ENCODE peak calls at places on chromosome 5, in seven cellular contexts. One of them, this sample, is unnamed. For H3K4me1, the result is how much of the 10 kb centered on the place peaks cover.

GRCh38 chr5:135309391-135310327 is 89.4 kb downstream of the MACROH2A1 start:
- DNase-seq in CD4-positive, alpha-beta memory T cell: no peak
- DNase-seq in small intestine: no peak
- DNase-seq in A673: no peak
- DNase-seq in HCT116: no peak
- DNase-seq in MM.1S: no peak
- DNase-seq in right cardiac atrium: no peak
- DNase-seq in this sample: no peak

GRCh38 chr5:73791389-73791788 is 165.4 kb downstream of the ARHGEF28 start:
- DNase-seq in small intestine: no peak
- DNase-seq in MM.1S: no peak
- DNase-seq in CD4-positive, alpha-beta memory T cell: no peak
- DNase-seq in HCT116: no peak
- DNase-seq in right cardiac atrium: no peak
- DNase-seq in A673: no peak
- DNase-seq in this sample: no peak

GRCh38 chr5:108278285-108279240 is 103.3 kb downstream of the FBXL17 start:
- DNase-seq in A673: no peak
- DNase-seq in CD4-positive, alpha-beta memory T cell: no peak
- DNase-seq in HCT116: no peak
- DNase-seq in small intestine: no peak
- DNase-seq in right cardiac atrium: no peak
- DNase-seq in MM.1S: no peak
- DNase-seq in this sample: peak

GRCh38 chr5:83471405-83472212 is at the start of gene VCAN:
- DNase-seq in small intestine: no peak
- DNase-seq in A673: peak
- DNase-seq in right cardiac atrium: peak
- DNase-seq in MM.1S: no peak
- DNase-seq in HCT116: peak
- DNase-seq in CD4-positive, alpha-beta memory T cell: no peak
- DNase-seq in this sample: no peak

GRCh38 chr5:96870094-96871021 is 5.9 kb upstream of the ERAP2 start:
- DNase-seq in A673: no peak
- DNase-seq in HCT116: no peak
- DNase-seq in MM.1S: peak
- DNase-seq in CD4-positive, alpha-beta memory T cell: no peak
- DNase-seq in right cardiac atrium: no peak
- DNase-seq in small intestine: no peak
- DNase-seq in this sample: no peak

GRCh38 chr5:41433552-41434181 is 76.7 kb downstream of the PLCXD3 start:
- DNase-seq in A673: peak
- DNase-seq in HCT116: no peak
- DNase-seq in CD4-positive, alpha-beta memory T cell: no peak
- DNase-seq in MM.1S: no peak
- DNase-seq in small intestine: no peak
- DNase-seq in right cardiac atrium: no peak
- DNase-seq in this sample: no peak

GRCh38 chr5:146426853-146427618 is 20.1 kb upstream of the TCERG1 start:
- DNase-seq in small intestine: peak
- DNase-seq in HCT116: peak
- DNase-seq in right cardiac atrium: no peak
- DNase-seq in CD4-positive, alpha-beta memory T cell: peak
- DNase-seq in A673: peak
- DNase-seq in MM.1S: peak
- DNase-seq in this sample: no peak

GRCh38 chr5:168960492-168960891 is 340.4 kb downstream of the SLIT3 start:
- DNase-seq in small intestine: no peak
- DNase-seq in MM.1S: no peak
- DNase-seq in HCT116: no peak
- DNase-seq in right cardiac atrium: no peak
- DNase-seq in CD4-positive, alpha-beta memory T cell: no peak
- DNase-seq in A673: no peak
- DNase-seq in this sample: no peak

GRCh38 chr5:59845733-59846132 is 47.8 kb downstream of the PDE4D start:
- DNase-seq in HCT116: no peak
- DNase-seq in small intestine: no peak
- DNase-seq in CD4-positive, alpha-beta memory T cell: no peak
- DNase-seq in right cardiac atrium: no peak
- DNase-seq in A673: no peak
- DNase-seq in MM.1S: no peak
- DNase-seq in this sample: no peak

GRCh38 chr5:62342476-62342837 is 36.5 kb downstream of the KIF2A start:
- DNase-seq in small intestine: no peak
- DNase-seq in CD4-positive, alpha-beta memory T cell: no peak
- DNase-seq in MM.1S: no peak
- DNase-seq in HCT116: no peak
- DNase-seq in A673: no peak
- DNase-seq in right cardiac atrium: no peak
- DNase-seq in this sample: no peak

GRCh38 chr5:149212203-149212951 is 59.3 kb upstream of the AFAP1L1 start:
- DNase-seq in MM.1S: no peak
- DNase-seq in right cardiac atrium: no peak
- DNase-seq in CD4-positive, alpha-beta memory T cell: no peak
- DNase-seq in A673: no peak
- DNase-seq in HCT116: no peak
- DNase-seq in small intestine: peak
- DNase-seq in this sample: peak

GRCh38 chr5:142235870-142236672 is 88.8 kb downstream of the SPRY4 start:
- DNase-seq in HCT116: no peak
- DNase-seq in small intestine: no peak
- DNase-seq in right cardiac atrium: no peak
- DNase-seq in MM.1S: no peak
- DNase-seq in A673: no peak
- DNase-seq in CD4-positive, alpha-beta memory T cell: no peak
- DNase-seq in this sample: no peak

GRCh38 chr5:59259238-59259637 is 634.3 kb downstream of the PDE4D start:
- DNase-seq in CD4-positive, alpha-beta memory T cell: no peak
- DNase-seq in right cardiac atrium: no peak
- DNase-seq in small intestine: no peak
- DNase-seq in A673: no peak
- DNase-seq in MM.1S: no peak
- DNase-seq in HCT116: no peak
- DNase-seq in this sample: no peak

GRCh38 chr5:15687401-15687800 is 187.4 kb downstream of the FBXL7 start:
- DNase-seq in A673: no peak
- DNase-seq in HCT116: no peak
- DNase-seq in right cardiac atrium: no peak
- DNase-seq in MM.1S: no peak
- DNase-seq in CD4-positive, alpha-beta memory T cell: no peak
- DNase-seq in small intestine: no peak
- DNase-seq in this sample: no peak

GRCh38 chr5:146233441-146233840 is 30.0 kb downstream of the RBM27 start:
- DNase-seq in A673: no peak
- DNase-seq in MM.1S: no peak
- DNase-seq in CD4-positive, alpha-beta memory T cell: no peak
- DNase-seq in right cardiac atrium: no peak
- DNase-seq in HCT116: no peak
- DNase-seq in small intestine: no peak
- DNase-seq in this sample: no peak

GRCh38 chr5:126280820-126281219 is 142.4 kb upstream of the GRAMD2B start:
- DNase-seq in MM.1S: no peak
- DNase-seq in right cardiac atrium: no peak
- DNase-seq in A673: no peak
- DNase-seq in CD4-positive, alpha-beta memory T cell: no peak
- DNase-seq in HCT116: no peak
- DNase-seq in small intestine: no peak
- DNase-seq in this sample: no peak

GRCh38 chr5:988316-988715 is 20.3 kb upstream of the NKD2 start:
- DNase-seq in MM.1S: no peak
- DNase-seq in right cardiac atrium: no peak
- DNase-seq in small intestine: no peak
- DNase-seq in A673: no peak
- DNase-seq in CD4-positive, alpha-beta memory T cell: no peak
- DNase-seq in HCT116: no peak
- DNase-seq in this sample: no peak
- H3K4me3 ChIP-seq in MM.1S: no peak
- H3K4me3 ChIP-seq in right cardiac atrium: no peak
- H3K4me3 ChIP-seq in small intestine: no peak
- H3K4me3 ChIP-seq in A673: no peak
- H3K4me3 ChIP-seq in CD4-positive, alpha-beta memory T cell: no peak
- H3K4me3 ChIP-seq in HCT116: no peak
- H3K4me3 ChIP-seq in this sample: no peak

GRCh38 chr5:173050791-173051190 is 5.4 kb upstream of the CREBRF start:
- DNase-seq in MM.1S: no peak
- DNase-seq in small intestine: no peak
- DNase-seq in CD4-positive, alpha-beta memory T cell: no peak
- DNase-seq in right cardiac atrium: no peak
- DNase-seq in HCT116: no peak
- DNase-seq in A673: no peak
- DNase-seq in this sample: no peak

GRCh38 chr5:173045481-173045880 is 10.7 kb upstream of the CREBRF start:
- DNase-seq in CD4-positive, alpha-beta memory T cell: no peak
- DNase-seq in small intestine: peak
- DNase-seq in MM.1S: no peak
- DNase-seq in right cardiac atrium: no peak
- DNase-seq in HCT116: no peak
- DNase-seq in A673: no peak
- DNase-seq in this sample: no peak

GRCh38 chr5:173042708-173043107 is 13.4 kb upstream of the CREBRF start:
- DNase-seq in small intestine: no peak
- DNase-seq in A673: no peak
- DNase-seq in CD4-positive, alpha-beta memory T cell: no peak
- DNase-seq in HCT116: no peak
- DNase-seq in right cardiac atrium: no peak
- DNase-seq in MM.1S: no peak
- DNase-seq in this sample: no peak

GRCh38 chr5:173051746-173052145 is 4.4 kb upstream of the CREBRF start:
- DNase-seq in MM.1S: no peak
- DNase-seq in A673: no peak
- DNase-seq in right cardiac atrium: no peak
- DNase-seq in CD4-positive, alpha-beta memory T cell: no peak
- DNase-seq in small intestine: no peak
- DNase-seq in HCT116: no peak
- DNase-seq in this sample: no peak

DNA sequence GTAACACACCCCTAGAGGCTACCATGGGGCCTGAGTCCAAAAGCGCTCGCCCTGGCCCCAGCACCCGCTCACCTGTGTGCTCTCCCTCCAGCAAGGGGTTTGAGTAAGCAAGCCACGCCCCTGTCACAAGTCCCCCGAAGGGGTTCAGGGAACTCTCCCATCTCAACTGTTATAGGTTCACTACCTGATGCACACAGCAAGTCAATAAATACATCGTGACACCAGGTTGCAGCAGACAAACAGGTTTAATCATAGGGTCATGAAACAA is 8.4 kb upstream of the CREBRF start:
- DNase-seq in right cardiac atrium: no peak
- DNase-seq in CD4-positive, alpha-beta memory T cell: no peak
- DNase-seq in HCT116: no peak
- DNase-seq in A673: no peak
- DNase-seq in small intestine: no peak
- DNase-seq in MM.1S: no peak
- DNase-seq in this sample: no peak
- H3K4me1 ChIP-seq in right cardiac atrium: under half
- H3K4me1 ChIP-seq in CD4-positive, alpha-beta memory T cell: under half
- H3K4me1 ChIP-seq in HCT116: under half
- H3K4me1 ChIP-seq in A673: under half
- H3K4me1 ChIP-seq in small intestine: under half
- H3K4me1 ChIP-seq in MM.1S: under half
- H3K4me1 ChIP-seq in this sample: under half

DNA sequence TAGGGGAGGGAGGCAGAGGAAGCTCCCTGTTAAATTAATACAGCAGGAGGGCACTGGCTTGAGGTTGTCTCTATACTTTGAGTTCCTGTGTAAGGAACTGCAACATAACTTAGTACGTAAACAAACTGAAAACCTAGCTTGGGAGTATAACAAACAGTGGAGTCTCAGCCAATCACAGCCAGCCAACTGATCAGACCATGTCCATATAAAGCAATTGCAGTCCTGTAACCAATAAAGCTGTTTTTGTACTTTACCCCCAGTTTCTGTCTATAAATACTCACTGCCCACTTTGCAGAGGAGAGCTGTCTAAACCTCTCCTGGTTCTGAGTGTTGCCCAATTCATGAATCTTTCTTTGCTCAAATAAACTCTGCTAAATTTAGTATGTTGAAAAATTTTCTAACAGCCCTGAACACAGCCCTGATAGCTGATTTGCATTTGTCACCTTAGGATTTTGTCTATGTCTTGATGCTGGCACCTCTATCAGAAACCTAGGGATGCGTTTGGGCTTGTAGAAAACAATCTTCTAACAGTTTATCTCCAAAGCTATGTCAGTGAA is 39.9 kb downstream of the GDNF start:
- DNase-seq in A673: no peak
- DNase-seq in CD4-positive, alpha-beta memory T cell: no peak
- DNase-seq in right cardiac atrium: no peak
- DNase-seq in HCT116: no peak
- DNase-seq in MM.1S: peak
- DNase-seq in small intestine: no peak
- DNase-seq in this sample: no peak
- H3K4me3 ChIP-seq in A673: no peak
- H3K4me3 ChIP-seq in CD4-positive, alpha-beta memory T cell: no peak
- H3K4me3 ChIP-seq in right cardiac atrium: no peak
- H3K4me3 ChIP-seq in HCT116: no peak
- H3K4me3 ChIP-seq in MM.1S: peak
- H3K4me3 ChIP-seq in small intestine: no peak
- H3K4me3 ChIP-seq in this sample: no peak

GRCh38 chr5:93421987-93422391 is 159.0 kb downstream of the NR2F1-AS1 start:
- DNase-seq in MM.1S: no peak
- DNase-seq in A673: no peak
- DNase-seq in CD4-positive, alpha-beta memory T cell: no peak
- DNase-seq in HCT116: no peak
- DNase-seq in right cardiac atrium: no peak
- DNase-seq in small intestine: no peak
- DNase-seq in this sample: no peak
- H3K4me1 ChIP-seq in MM.1S: under half
- H3K4me1 ChIP-seq in A673: under half
- H3K4me1 ChIP-seq in CD4-positive, alpha-beta memory T cell: under half
- H3K4me1 ChIP-seq in HCT116: under half
- H3K4me1 ChIP-seq in right cardiac atrium: under half
- H3K4me1 ChIP-seq in small intestine: under half
- H3K4me1 ChIP-seq in this sample: under half

DNA sequence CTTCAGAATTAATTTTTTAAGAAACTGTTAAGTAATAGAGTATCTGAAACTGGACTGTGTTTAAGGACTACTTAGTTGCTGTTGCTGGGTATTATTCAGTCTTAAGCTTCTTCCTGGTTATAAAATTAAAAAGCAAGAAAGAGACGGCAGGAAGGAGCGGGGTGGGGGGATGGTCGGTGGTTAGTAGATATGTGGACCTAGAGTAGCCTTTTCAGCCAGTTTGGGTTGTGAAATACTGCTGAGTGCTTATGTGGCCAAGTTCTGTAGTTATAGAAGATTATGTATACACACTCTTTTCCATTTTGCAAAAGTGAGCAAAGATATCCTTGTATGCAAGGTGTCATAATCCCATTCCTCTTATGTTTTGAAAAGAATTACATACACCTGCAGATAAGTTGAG is 28.5 kb downstream of the TRIO start:
- DNase-seq in right cardiac atrium: no peak
- DNase-seq in A673: no peak
- DNase-seq in HCT116: no peak
- DNase-seq in MM.1S: no peak
- DNase-seq in small intestine: no peak
- DNase-seq in CD4-positive, alpha-beta memory T cell: no peak
- DNase-seq in this sample: no peak
- H3K4me3 ChIP-seq in right cardiac atrium: no peak
- H3K4me3 ChIP-seq in A673: no peak
- H3K4me3 ChIP-seq in HCT116: no peak
- H3K4me3 ChIP-seq in MM.1S: no peak
- H3K4me3 ChIP-seq in small intestine: no peak
- H3K4me3 ChIP-seq in CD4-positive, alpha-beta memory T cell: no peak
- H3K4me3 ChIP-seq in this sample: no peak

GRCh38 chr5:113230711-113231652 is 203.8 kb downstream of the TSSK1B start:
- DNase-seq in right cardiac atrium: no peak
- DNase-seq in small intestine: no peak
- DNase-seq in MM.1S: no peak
- DNase-seq in HCT116: no peak
- DNase-seq in A673: peak
- DNase-seq in CD4-positive, alpha-beta memory T cell: no peak
- DNase-seq in this sample: no peak
- H3K4me1 ChIP-seq in right cardiac atrium: under half
- H3K4me1 ChIP-seq in small intestine: under half
- H3K4me1 ChIP-seq in MM.1S: under half
- H3K4me1 ChIP-seq in HCT116: under half
- H3K4me1 ChIP-seq in A673: under half
- H3K4me1 ChIP-seq in CD4-positive, alpha-beta memory T cell: under half
- H3K4me1 ChIP-seq in this sample: under half

This sample was measured in vagina.